ENCODE peak calls at places on chromosomes 3 and 15, in four cellular contexts. One of them, this sample, is unnamed.

GRCh38 chr3:82236257-82236656 is 474.8 kb upstream of the GBE1 start:
- DNase-seq in tibial nerve: no peak
- DNase-seq in Panc1: no peak
- DNase-seq in pancreas: no peak
- DNase-seq in this sample: no peak

GRCh38 chr3:188507244-188507720 is 353.3 kb downstream of the LPP start:
- DNase-seq in tibial nerve: peak
- DNase-seq in Panc1: no peak
- DNase-seq in pancreas: no peak
- DNase-seq in this sample: no peak

GRCh38 chr3:167882057-167882667 is 146.6 kb downstream of the SERPINI1 start:
- DNase-seq in tibial nerve: no peak
- DNase-seq in Panc1: no peak
- DNase-seq in pancreas: no peak
- DNase-seq in this sample: no peak

GRCh38 chr3:125057186-125057850 is 1.5 kb upstream of the HEG1 start:
- DNase-seq in tibial nerve: no peak
- DNase-seq in Panc1: no peak
- DNase-seq in pancreas: no peak
- DNase-seq in this sample: no peak

GRCh38 chr3:186612721-186613636 is at the start of gene AHSG:
- DNase-seq in tibial nerve: no peak
- DNase-seq in Panc1: no peak
- DNase-seq in pancreas: no peak
- DNase-seq in this sample: no peak

GRCh38 chr3:107392549-107393165 is 15.4 kb downstream of the CCDC54 start:
- DNase-seq in tibial nerve: no peak
- DNase-seq in Panc1: no peak
- DNase-seq in pancreas: no peak
- DNase-seq in this sample: no peak

GRCh38 chr3:4981688-4982494 is 2.7 kb downstream of the BHLHE40 start:
- DNase-seq in tibial nerve: peak
- DNase-seq in Panc1: no peak
- DNase-seq in pancreas: peak
- DNase-seq in this sample: no peak

GRCh38 chr3:69282191-69282590 is 103.7 kb downstream of the FRMD4B start:
- DNase-seq in tibial nerve: no peak
- DNase-seq in Panc1: no peak
- DNase-seq in pancreas: no peak
- DNase-seq in this sample: no peak

GRCh38 chr15:65180167-65180566 is 5.0 kb downstream of the CLPX start:
- DNase-seq in tibial nerve: no peak
- DNase-seq in Panc1: no peak
- DNase-seq in pancreas: no peak
- DNase-seq in this sample: no peak

GRCh38 chr15:65184944-65185717 is at the start of gene CLPX:
- DNase-seq in tibial nerve: peak
- DNase-seq in Panc1: peak
- DNase-seq in pancreas: peak
- DNase-seq in this sample: peak

GRCh38 chr15:65184305-65184943 is 718 bp downstream of the CLPX start:
- DNase-seq in tibial nerve: peak
- DNase-seq in Panc1: no peak
- DNase-seq in pancreas: peak
- DNase-seq in this sample: peak

GRCh38 chr15:65182538-65182937 is 2.6 kb downstream of the CLPX start:
- DNase-seq in tibial nerve: no peak
- DNase-seq in Panc1: no peak
- DNase-seq in pancreas: no peak
- DNase-seq in this sample: no peak

GRCh38 chr15:65183847-65184159 is 1.3 kb downstream of the CLPX start:
- DNase-seq in tibial nerve: no peak
- DNase-seq in Panc1: no peak
- DNase-seq in pancreas: no peak
- DNase-seq in this sample: no peak
- TF ChIP-seq CTCF in tibial nerve: no peak
- TF ChIP-seq CTCF in Panc1: no peak
- TF ChIP-seq CTCF in pancreas: no peak
- TF ChIP-seq CTCF in this sample: no peak

GRCh38 chr15:31392761-31393401 is 66.2 kb downstream of the KLF13 start:
- DNase-seq in tibial nerve: peak
- DNase-seq in Panc1: no peak
- DNase-seq in pancreas: peak
- DNase-seq in this sample: peak

GRCh38 chr15:31391687-31392671 is 65.3 kb downstream of the KLF13 start:
- DNase-seq in tibial nerve: peak
- DNase-seq in Panc1: peak
- DNase-seq in pancreas: peak
- DNase-seq in this sample: peak

GRCh38 chr15:31389576-31389975 is 62.9 kb downstream of the KLF13 start:
- DNase-seq in tibial nerve: peak
- DNase-seq in Panc1: no peak
- DNase-seq in pancreas: no peak
- DNase-seq in this sample: no peak

GRCh38 chr15:31390029-31390428 is 63.4 kb downstream of the KLF13 start:
- DNase-seq in tibial nerve: peak
- DNase-seq in Panc1: no peak
- DNase-seq in pancreas: no peak
- DNase-seq in this sample: no peak

DNA sequence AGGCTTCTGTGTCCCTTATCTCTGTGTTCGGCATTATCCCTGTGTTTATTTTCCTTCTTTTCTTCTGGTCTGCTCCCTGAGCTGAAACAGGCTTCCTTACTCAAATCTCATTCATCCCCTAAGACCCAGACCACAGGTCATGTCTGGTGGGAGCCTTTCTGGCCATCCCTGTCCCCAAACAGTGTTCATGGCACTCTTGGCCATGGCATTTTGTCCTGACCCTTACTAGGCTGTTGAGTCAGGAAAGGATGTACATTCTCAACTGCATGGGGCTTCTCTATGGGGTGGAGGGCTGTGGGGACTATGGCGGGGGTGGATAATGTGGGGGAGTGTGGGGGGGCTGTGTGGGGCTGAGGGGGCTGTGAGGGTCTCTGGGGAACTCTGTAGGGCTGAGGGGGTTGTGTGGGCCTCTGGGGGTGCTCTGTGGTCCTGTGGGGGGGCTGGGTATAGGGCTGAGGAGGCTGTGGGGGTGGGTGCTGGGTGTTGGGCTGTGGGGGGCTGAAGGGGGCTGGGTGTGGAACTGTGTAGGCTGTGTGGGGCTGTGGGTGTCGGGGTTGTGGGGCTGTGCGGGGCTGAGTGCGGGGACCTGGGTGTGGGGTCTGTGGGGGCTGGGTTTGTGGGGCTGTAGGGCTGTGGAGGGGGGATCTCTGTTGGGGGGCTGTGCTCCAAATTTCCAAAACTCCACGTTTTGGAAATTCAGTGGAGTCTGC is 64.3 kb downstream of the KLF13 start:
- DNase-seq in tibial nerve: peak
- DNase-seq in Panc1: no peak
- DNase-seq in pancreas: no peak
- DNase-seq in this sample: no peak
- H3K4me3 ChIP-seq in tibial nerve: peak
- H3K4me3 ChIP-seq in Panc1: no peak
- H3K4me3 ChIP-seq in pancreas: peak
- H3K4me3 ChIP-seq in this sample: peak

DNA sequence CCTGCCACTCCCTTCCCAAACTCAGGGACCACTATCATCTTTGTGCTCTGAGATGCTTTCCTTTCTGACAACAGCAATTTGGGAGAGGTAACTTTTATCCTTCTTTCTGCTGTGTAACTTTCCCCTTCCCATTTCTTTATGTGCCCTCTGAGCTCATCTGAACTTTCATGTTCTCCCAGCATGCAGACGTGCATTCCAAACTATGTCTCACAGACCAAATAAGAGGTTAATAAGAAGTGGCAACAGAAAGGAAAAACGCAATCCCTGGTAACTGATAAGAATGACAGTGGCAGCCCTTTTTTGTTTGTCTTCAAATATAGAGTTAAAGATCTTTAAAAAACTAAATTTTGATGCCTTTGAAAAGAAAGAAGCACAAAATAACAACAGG is 533.4 kb downstream of the FOXP1 start:
- DNase-seq in tibial nerve: no peak
- DNase-seq in Panc1: no peak
- DNase-seq in pancreas: no peak
- DNase-seq in this sample: no peak
- H3K27ac ChIP-seq in tibial nerve: no peak
- H3K27ac ChIP-seq in Panc1: no peak
- H3K27ac ChIP-seq in pancreas: no peak
- H3K27ac ChIP-seq in this sample: peak

GRCh38 chr15:26628879-26629529 is 143.9 kb downstream of the GABRB3 start:
- DNase-seq in tibial nerve: no peak
- DNase-seq in Panc1: no peak
- DNase-seq in pancreas: peak
- DNase-seq in this sample: peak
- TF ChIP-seq CTCF in tibial nerve: no peak
- TF ChIP-seq CTCF in Panc1: no peak
- TF ChIP-seq CTCF in pancreas: no peak
- TF ChIP-seq CTCF in this sample: no peak

GRCh38 chr3:192408721-192409151 is 318.6 kb downstream of the FGF12 start:
- DNase-seq in tibial nerve: no peak
- DNase-seq in Panc1: no peak
- DNase-seq in pancreas: no peak
- DNase-seq in this sample: no peak
- H3K4me3 ChIP-seq in tibial nerve: peak
- H3K4me3 ChIP-seq in Panc1: no peak
- H3K4me3 ChIP-seq in pancreas: peak
- H3K4me3 ChIP-seq in this sample: peak

GRCh38 chr3:128280466-128281455 is 127.5 kb downstream of the EEFSEC start:
- DNase-seq in tibial nerve: no peak
- DNase-seq in Panc1: no peak
- DNase-seq in pancreas: no peak
- DNase-seq in this sample: no peak

GRCh38 chr3:128283429-128283828 is 130.1 kb downstream of the EEFSEC start:
- DNase-seq in tibial nerve: no peak
- DNase-seq in Panc1: no peak
- DNase-seq in pancreas: no peak
- DNase-seq in this sample: no peak

GRCh38 chr3:128281461-128282367 is 128.4 kb downstream of the EEFSEC start:
- DNase-seq in tibial nerve: no peak
- DNase-seq in Panc1: no peak
- DNase-seq in pancreas: no peak
- DNase-seq in this sample: no peak

GRCh38 chr3:128285042-128285924 is 132.0 kb downstream of the EEFSEC start:
- DNase-seq in tibial nerve: no peak
- DNase-seq in Panc1: no peak
- DNase-seq in pancreas: no peak
- DNase-seq in this sample: no peak

DNA sequence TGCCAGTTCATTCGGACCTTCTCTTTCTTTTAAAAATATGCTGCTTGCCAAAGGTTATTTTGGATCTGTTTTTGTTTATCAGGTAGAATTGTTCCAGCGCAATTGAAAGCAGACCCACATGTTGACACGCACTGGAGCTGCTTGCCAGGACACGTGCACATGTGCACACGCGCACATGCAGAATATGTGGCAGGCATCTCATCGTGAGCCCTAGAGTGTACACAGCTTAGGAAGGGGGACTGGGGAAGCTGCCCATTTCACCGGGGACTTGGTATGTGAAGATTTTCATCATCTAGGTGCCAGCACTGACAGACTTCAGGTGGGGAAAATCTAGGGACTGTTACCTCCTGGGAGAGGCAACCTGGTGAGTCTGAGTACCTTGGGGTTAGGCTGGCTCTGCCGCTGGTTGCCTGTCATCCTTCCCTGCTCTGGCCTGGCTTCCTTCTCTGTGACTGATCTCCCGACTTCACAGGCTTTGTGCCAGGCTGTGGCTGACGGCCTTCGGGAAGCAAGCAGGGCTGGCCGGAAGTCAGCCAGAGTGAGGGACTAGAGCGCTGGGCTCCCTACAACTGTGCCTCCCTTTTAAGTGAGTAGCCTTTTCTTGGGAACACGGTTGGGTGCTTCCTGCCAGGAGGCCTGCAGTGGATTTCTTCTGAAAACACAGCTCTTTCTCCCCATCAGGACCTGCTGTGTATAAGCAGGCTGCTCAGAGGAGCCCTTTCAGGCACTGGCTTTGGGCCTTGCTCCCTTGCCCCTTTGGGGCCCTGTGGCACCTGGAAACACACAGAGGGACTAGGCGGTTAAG is 129.3 kb downstream of the EEFSEC start:
- DNase-seq in tibial nerve: peak
- DNase-seq in Panc1: no peak
- DNase-seq in pancreas: peak
- DNase-seq in this sample: no peak
- H3K27ac ChIP-seq in tibial nerve: no peak
- H3K27ac ChIP-seq in Panc1: no peak
- H3K27ac ChIP-seq in pancreas: peak
- H3K27ac ChIP-seq in this sample: peak

GRCh38 chr3:56351496-56351895 is 116.8 kb downstream of the ERC2 start:
- DNase-seq in tibial nerve: no peak
- DNase-seq in Panc1: no peak
- DNase-seq in pancreas: no peak
- DNase-seq in this sample: no peak

GRCh38 chr3:56342475-56342874 is 125.8 kb downstream of the ERC2 start:
- DNase-seq in tibial nerve: no peak
- DNase-seq in Panc1: no peak
- DNase-seq in pancreas: no peak
- DNase-seq in this sample: no peak

DNA sequence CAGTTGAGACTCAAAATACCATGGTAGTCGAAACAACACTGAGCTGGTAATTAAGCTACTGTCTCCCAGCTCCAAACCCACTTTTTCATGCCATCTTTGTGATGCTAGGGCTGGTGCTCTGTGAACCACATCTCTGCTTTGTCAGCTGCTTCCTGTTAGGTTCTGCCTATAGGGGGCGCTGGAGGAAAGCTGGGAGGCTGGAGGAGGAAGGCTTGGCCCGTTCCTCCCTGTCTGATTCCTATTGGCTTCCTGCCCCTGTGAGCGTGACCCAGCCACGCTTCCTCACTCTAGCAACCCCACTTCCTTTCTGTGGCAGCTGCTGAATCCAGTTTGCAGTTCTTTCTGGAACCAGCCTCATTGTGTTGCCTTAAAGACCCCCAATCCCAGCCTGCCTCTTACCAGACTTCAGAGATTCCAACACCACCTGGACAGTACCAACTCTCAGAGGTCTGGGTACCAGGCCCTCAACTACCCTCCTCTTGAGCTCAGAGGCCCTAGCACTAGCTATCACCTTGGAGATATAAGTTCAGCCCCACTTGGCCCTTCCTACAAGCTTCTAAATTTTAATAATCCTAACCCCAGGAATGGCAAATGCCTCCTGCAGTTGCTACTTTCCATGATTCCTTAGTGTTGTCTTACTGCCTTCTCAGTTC is 120.9 kb downstream of the ERC2 start:
- DNase-seq in tibial nerve: peak
- DNase-seq in Panc1: no peak
- DNase-seq in pancreas: peak
- DNase-seq in this sample: peak
- TF ChIP-seq CTCF in tibial nerve: no peak
- TF ChIP-seq CTCF in Panc1: peak
- TF ChIP-seq CTCF in pancreas: peak
- TF ChIP-seq CTCF in this sample: peak

DNA sequence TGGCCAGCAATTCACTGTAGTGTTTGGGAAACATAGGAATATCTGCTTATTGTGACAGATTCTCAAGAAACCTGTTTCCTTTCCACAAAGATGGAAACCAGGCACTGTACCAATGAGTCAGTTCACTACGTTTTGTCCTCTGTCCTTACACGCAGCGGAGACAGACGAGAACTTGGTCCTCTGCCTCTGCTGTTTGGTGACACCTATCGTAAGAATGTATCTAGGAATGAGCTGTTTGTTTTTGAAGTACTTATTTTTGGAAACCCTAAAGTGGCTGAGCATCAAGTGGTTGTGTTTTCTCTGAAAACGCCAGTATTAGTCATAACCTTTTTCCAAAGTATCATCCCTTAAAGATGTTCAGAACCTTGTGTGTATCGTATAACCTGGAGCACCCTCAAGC is 93.0 kb downstream of the PGPEP1L start:
- DNase-seq in tibial nerve: no peak
- DNase-seq in Panc1: no peak
- DNase-seq in pancreas: no peak
- DNase-seq in this sample: no peak
- H3K4me3 ChIP-seq in tibial nerve: no peak
- H3K4me3 ChIP-seq in Panc1: no peak
- H3K4me3 ChIP-seq in pancreas: no peak
- H3K4me3 ChIP-seq in this sample: no peak

This sample was measured in stomach.